ENCODE peak calls at places on chromosomes 11 and 22, in four cellular contexts. Y is transverse colon, P is AG04450, I is heart left ventricle. O is an unnamed sample.

GRCh38 chr22:38167988-38168407 is 13.6 kb downstream of the PLA2G6 start:
- DNase-seq in P (no peak), I (peak), Y (no peak), O (no peak)

GRCh38 chr11:118290923-118291322 is 13.6 kb upstream of the CD3E start:
- DNase-seq in P (no peak), I (no peak), Y (peak), O (no peak)

GRCh38 chr11:127000291-127000968 is at the start of gene KIRREL3:
- DNase-seq in P (no peak), I (no peak), Y (no peak), O (no peak)

GRCh38 chr22:35140879-35141745 is 75.2 kb downstream of the ISX start:
- DNase-seq in I (no peak), P (no peak), Y (peak), O (no peak)

GRCh38 chr22:25363474-25363873 is 144.0 kb downstream of the CRYBB2 start:
- DNase-seq in P (no peak), Y (no peak), I (no peak), O (no peak)

GRCh38 chr22:19056951-19057401 is 65.2 kb downstream of the DGCR2 start:
- DNase-seq in Y (no peak), P (no peak), I (no peak), O (no peak)

GRCh38 chr11:115330693-115331482 is 173.3 kb downstream of the CADM1 start:
- DNase-seq in Y (no peak), I (no peak), P (no peak), O (no peak)

GRCh38 chr11:59787816-59788215 is 22.8 kb downstream of the MRPL16 start:
- DNase-seq in P (no peak), Y (no peak), I (no peak), O (no peak)

GRCh38 chr22:28369849-28370248 is 309.8 kb downstream of the TTC28 start:
- DNase-seq in P (no peak), Y (peak), I (no peak), O (no peak)

GRCh38 chr11:87176044-87176443 is 138.3 kb downstream of the TMEM135 start:
- DNase-seq in I (no peak), P (no peak), Y (no peak), O (no peak)

GRCh38 chr11:20042717-20043392 is 117.4 kb downstream of the DBX1 start:
- DNase-seq in I (no peak), Y (no peak), P (no peak), O (no peak)
- H3K4me3 ChIP-seq in I (no peak), Y (no peak), P (no peak), O (no peak)

GRCh38 chr11:74630043-74630442 is 37.7 kb downstream of the POLD3 start:
- DNase-seq in P (no peak), Y (no peak), I (no peak), O (no peak)

GRCh38 chr11:74633406-74634393 is 41.3 kb downstream of the POLD3 start:
- DNase-seq in P (no peak), I (no peak), Y (no peak), O (no peak)

GRCh38 chr11:74639533-74639932 is 47.2 kb downstream of the POLD3 start:
- DNase-seq in I (no peak), P (no peak), Y (no peak), O (no peak)

GRCh38 chr11:74636633-74637184 is 44.3 kb downstream of the POLD3 start:
- DNase-seq in Y (no peak), P (peak), I (no peak), O (peak)

DNA sequence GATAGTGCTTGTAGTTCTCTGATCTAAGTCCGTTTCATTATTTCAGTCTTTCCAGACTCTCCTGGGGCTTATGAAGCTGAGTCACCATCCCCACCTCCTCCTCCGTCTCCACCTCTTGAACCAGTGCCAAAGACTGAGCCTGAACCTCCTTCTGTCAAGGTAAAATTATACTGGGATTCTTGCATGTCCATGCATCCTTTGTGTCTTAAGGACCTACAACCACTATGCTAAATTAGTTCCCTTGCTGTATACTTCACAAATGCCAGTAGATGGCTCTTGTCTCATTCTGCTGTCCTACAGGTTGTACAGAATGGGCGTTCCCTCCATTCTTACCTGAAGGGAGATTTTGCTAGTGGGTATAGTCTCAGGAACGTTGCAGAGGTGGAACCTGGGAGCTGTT is 42.2 kb downstream of the POLD3 start:
- DNase-seq in P (no peak), I (no peak), Y (peak), O (peak)
- TF ChIP-seq CTCF in P (peak), I (peak), Y (peak), O (peak)

DNA sequence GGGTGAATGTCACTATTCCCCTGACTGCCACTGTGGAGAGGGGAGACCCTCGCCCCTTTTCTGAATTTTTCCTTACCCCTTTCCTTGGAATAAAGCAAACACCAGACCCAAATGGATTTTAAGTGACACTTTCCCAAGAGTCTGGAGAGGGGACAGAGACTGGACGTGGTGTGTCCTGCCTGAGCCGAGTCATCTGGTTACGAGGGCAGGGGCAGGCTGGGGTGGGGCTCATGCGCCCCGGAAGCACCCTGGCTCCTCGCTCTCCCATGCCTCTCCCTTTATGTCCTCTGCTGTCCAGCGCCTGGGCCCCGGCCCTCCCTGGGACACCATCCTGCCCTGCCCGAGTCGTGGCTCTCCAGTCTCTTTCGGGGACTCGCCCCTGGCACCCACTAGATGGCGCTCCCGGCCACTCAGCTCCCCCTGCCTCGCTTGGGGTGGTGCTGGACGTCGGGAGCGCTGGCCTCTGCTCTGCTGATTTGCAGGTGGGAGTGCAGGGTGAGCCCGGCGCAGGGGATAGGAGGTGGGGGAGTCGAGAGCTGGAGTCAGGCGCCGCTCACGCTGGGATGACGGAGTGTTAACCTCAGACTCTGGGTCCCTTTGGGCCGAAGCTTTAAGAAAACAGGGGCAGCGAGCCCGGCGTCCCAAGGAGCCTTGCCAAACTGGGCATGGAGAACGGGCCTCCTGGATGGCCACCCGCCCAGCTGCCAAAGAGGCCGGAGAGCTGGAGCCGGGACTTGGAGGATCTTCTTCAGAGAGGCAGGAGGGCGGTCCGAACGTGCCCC is 89.8 kb downstream of the RPS6KA4 start:
- DNase-seq in P (no peak), I (peak), Y (peak), O (no peak)
- H3K4me3 ChIP-seq in P (peak), I (peak), Y (peak), O (peak)

DNA sequence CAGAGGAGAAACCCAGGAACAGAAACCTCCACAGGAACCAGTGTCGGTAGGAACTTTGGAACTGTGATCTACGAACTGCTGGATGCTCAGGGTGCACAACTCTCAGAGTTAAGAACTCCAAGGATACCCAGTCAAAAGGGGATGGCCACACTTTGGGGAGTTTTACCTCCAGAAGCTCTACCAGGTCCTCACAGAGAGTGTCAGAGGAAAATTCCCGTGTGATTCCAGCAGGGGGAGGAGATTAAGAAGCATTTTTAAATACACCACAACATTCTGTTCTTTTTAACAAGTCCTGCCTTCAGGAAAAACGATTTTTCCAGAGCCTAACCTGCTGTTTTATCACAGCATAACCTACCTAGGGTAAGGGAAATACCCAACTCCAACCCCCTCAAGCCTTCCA is 104.0 kb downstream of the SOX6 start:
- DNase-seq in Y (no peak), I (no peak), P (no peak), O (no peak)
- TF ChIP-seq CTCF in Y (peak), I (peak), P (peak), O (peak)